ENCODE peak calls at places on chromosomes 4 and X, in nine cellular contexts. A is epithelial cell of proximal tubule; R is CD4-positive, alpha-beta T cell; S is GM12891; M is foreskin fibroblast; I is activated T-helper 1 cell treated with Interleukin-2 at 50 U/mL for 16 hours; X is HL-60; K is naive thymus-derived CD8-positive, alpha-beta T cell; H is aorta. L is an unnamed sample.

GRCh38 chr4:24211821-24212220 is 322.0 kb upstream of the PPARGC1A start:
- DNase-seq in A (no peak), R (no peak), S (no peak), M (peak; percentile 48), I (no peak), X (no peak), K (no peak), H (no peak), L (no peak)

GRCh38 chrX:72121381-72121780 is 10.3 kb downstream of the RTL5 start:
- DNase-seq in A (no peak), R (no peak), S (no peak), M (peak; percentile 81), I (peak; percentile 33), X (peak; percentile 71), K (peak; percentile 18), H (no peak), L (peak; percentile 35)

GRCh38 chrX:21412029-21412428 is 37.8 kb downstream of the CNKSR2 start:
- DNase-seq in A (no peak), R (no peak), S (no peak), M (no peak), I (no peak), X (no peak), K (no peak), H (no peak), L (no peak)

GRCh38 chrX:150933945-150934350 is 35.5 kb upstream of the CD99L2 start:
- DNase-seq in A (no peak), R (no peak), S (no peak), M (no peak), I (no peak), X (no peak), K (no peak), H (no peak), L (no peak)

GRCh38 chr4:6472008-6472386 is 417 bp downstream of the PPP2R2C start:
- DNase-seq in A (no peak), R (no peak), S (no peak), M (no peak), I (no peak), X (no peak), K (no peak), H (no peak), L (no peak)

GRCh38 chr4:81499840-81500239 is 28.1 kb upstream of the RASGEF1B start:
- DNase-seq in A (peak; percentile 15), R (no peak), S (no peak), M (no peak), I (no peak), X (no peak), K (no peak), H (no peak), L (no peak)

GRCh38 chr4:31390849-31391248 is 670.7 kb downstream of the PCDH7 start:
- DNase-seq in A (no peak), R (no peak), S (no peak), M (no peak), I (no peak), X (no peak), K (no peak), H (no peak), L (no peak)

GRCh38 chrX:41596586-41596985 is 92.2 kb upstream of the GPR34 start:
- DNase-seq in A (peak; percentile 31), R (no peak), S (peak; percentile 5), M (peak; percentile 27), I (no peak), X (no peak), K (no peak), H (no peak), L (no peak)

GRCh38 chr4:98283219-98284199 is 22.3 kb downstream of the RAP1GDS1 start:
- DNase-seq in A (no peak), R (no peak), S (no peak), M (no peak), I (no peak), X (no peak), K (no peak), H (no peak), L (no peak)

GRCh38 chr4:110381784-110382183 is 94.2 kb upstream of the ENPEP start:
- DNase-seq in A (no peak), R (no peak), S (no peak), M (no peak), I (no peak), X (no peak), K (no peak), H (no peak), L (no peak)

GRCh38 chr4:105215609-105216313 is 69.1 kb downstream of the TET2 start:
- DNase-seq in A (no peak), R (no peak), S (no peak), M (peak; percentile 3), I (no peak), X (no peak), K (no peak), H (no peak), L (no peak)

GRCh38 chr4:30454504-30454903 is 265.7 kb upstream of the PCDH7 start:
- DNase-seq in A (no peak), R (no peak), S (no peak), M (no peak), I (no peak), X (no peak), K (no peak), H (no peak), L (no peak)

GRCh38 chr4:117447925-117448324 is 362.5 kb upstream of the TRAM1L1 start:
- DNase-seq in A (no peak), R (no peak), S (no peak), M (no peak), I (no peak), X (peak; percentile 26), K (no peak), H (no peak), L (no peak)

GRCh38 chrX:68746988-68747387 is 81.8 kb upstream of the EFNB1 start:
- DNase-seq in A (no peak), R (no peak), S (no peak), M (no peak), I (no peak), X (no peak), K (no peak), H (no peak), L (no peak)

GRCh38 chr4:78962597-78963115 is 23.4 kb upstream of the PAQR3 start:
- DNase-seq in A (no peak), R (no peak), S (no peak), M (peak; percentile 24), I (no peak), X (no peak), K (no peak), H (no peak), L (no peak)